ENCODE peak calls at places on chromosomes 11 and 22, in four cellular contexts. F is foreskin fibroblast, J is body of pancreas, B is K562. O is an unnamed sample.
A peak's percentile ranks its signal among the peaks of the same experiment; 100 is the strongest.

GRCh38 chr11:13538044-13538443 is 42.2 kb upstream of the PTH start:
- DNase-seq in J (no peak), F (no peak), B (no peak), O (no peak)

GRCh38 chr11:132576706-132577105 is 955.6 kb downstream of the OPCML start:
- DNase-seq in J (no peak), B (no peak), F (peak; percentile 71), O (peak; percentile 91)

GRCh38 chr11:82003671-82004148 is 730.0 kb downstream of the FAM181B start:
- DNase-seq in B (no peak), F (no peak), J (peak; percentile 17), O (peak; percentile 39)

GRCh38 chr11:92979176-92979575 is 9.7 kb downstream of the MTNR1B start:
- DNase-seq in B (peak; percentile 2), F (no peak), J (no peak), O (no peak)

GRCh38 chr11:69444381-69445130 is 36.9 kb upstream of the LINC01488 start:
- DNase-seq in B (peak; percentile 84), J (peak; percentile 52), F (peak; percentile 86), O (peak; percentile 97)

GRCh38 chr11:117834838-117835443 is 10.4 kb upstream of the FXYD2 start:
- DNase-seq in J (no peak), B (no peak), F (no peak), O (no peak)

GRCh38 chr11:128399186-128399585 is 188.2 kb downstream of the ETS1 start:
- DNase-seq in J (no peak), B (no peak), F (peak; percentile 84), O (peak; percentile 56)

GRCh38 chr11:122804161-122804560 is 34.1 kb upstream of the CRTAM start:
- DNase-seq in B (no peak), F (no peak), J (no peak), O (peak; percentile 87)

GRCh38 chr11:8127442-8127841 is 41.4 kb downstream of the RIC3 start:
- DNase-seq in J (no peak), F (no peak), B (no peak), O (no peak)

GRCh38 chr11:104781037-104781436 is 117.2 kb downstream of the CASP12 start:
- DNase-seq in B (no peak), J (no peak), F (no peak), O (no peak)

GRCh38 chr22:28585324-28585723 is 94.3 kb downstream of the TTC28 start:
- DNase-seq in F (no peak), J (no peak), B (no peak), O (no peak)

GRCh38 chr11:78725200-78725599 is 150.5 kb upstream of the NARS2 start:
- DNase-seq in J (no peak), F (no peak), B (no peak), O (no peak)

GRCh38 chr22:23380230-23380573 is 199.9 kb downstream of the IGLL1 start:
- DNase-seq in B (no peak), F (no peak), J (no peak), O (no peak)

GRCh38 chr11:61516675-61517516 is 8.3 kb downstream of the LRRC10B start:
- DNase-seq in J (peak; percentile 48), B (peak; percentile 86), F (no peak), O (peak; percentile 28)

GRCh38 chr11:88357323-88358039 is 19.9 kb upstream of the CTSC start:
- DNase-seq in B (peak; percentile 42), J (no peak), F (no peak), O (peak; percentile 83)

GRCh38 chr11:34674038-34674437 is 53.1 kb downstream of the EHF start:
- DNase-seq in B (no peak), J (no peak), F (no peak), O (no peak)

GRCh38 chr11:47467372-47467771 is 18.4 kb upstream of the RAPSN start:
- DNase-seq in J (peak; percentile 52), F (no peak), B (no peak), O (no peak)

GRCh38 chr11:95296621-95297025 is 65.6 kb upstream of the SESN3 start:
- DNase-seq in J (no peak), B (no peak), F (no peak), O (no peak)

GRCh38 chr11:129803533-129803932 is 12.1 kb upstream of the TMEM45B start:
- DNase-seq in J (no peak), B (no peak), F (no peak), O (no peak)

GRCh38 chr11:76291576-76292526 is 85.5 kb upstream of the WNT11 start:
- DNase-seq in J (no peak), B (peak; percentile 39), F (no peak), O (no peak)

GRCh38 chr11:124865902-124866851 is 945 bp downstream of the ROBO3 start:
- DNase-seq in J (peak; percentile 59), B (peak; percentile 85), F (no peak), O (peak; percentile 41)

GRCh38 chr11:14673824-14674432 is 30.3 kb downstream of the PDE3B start:
- DNase-seq in B (no peak), J (no peak), F (peak; percentile 24), O (no peak)

GRCh38 chr11:104325093-104325492 is 161.1 kb upstream of the PDGFD start:
- DNase-seq in F (no peak), B (no peak), J (no peak), O (no peak)

GRCh38 chr11:1959786-1960185 is 12.7 kb downstream of the MRPL23 start:
- DNase-seq in J (no peak), B (no peak), F (no peak), O (no peak)

GRCh38 chr11:27963370-27963769 is 144.6 kb downstream of the KIF18A start:
- DNase-seq in F (no peak), J (no peak), B (no peak), O (no peak)

GRCh38 chr22:32622004-32622761 is 147.6 kb downstream of the FBXO7 start:
- DNase-seq in J (peak; percentile 18), F (peak; percentile 78), B (no peak), O (peak; percentile 13)

GRCh38 chr11:70005107-70005818 is 72.9 kb upstream of the ANO1 start:
- DNase-seq in B (no peak), J (no peak), F (peak; percentile 45), O (peak; percentile 12)

GRCh38 chr11:67293090-67293489 is 4.0 kb downstream of the ANKRD13D start:
- DNase-seq in B (no peak), J (no peak), F (peak; percentile 61), O (peak; percentile 64)

GRCh38 chr11:44324787-44325525 is 15.0 kb upstream of the ALX4 start:
- DNase-seq in J (no peak), B (no peak), F (no peak), O (no peak)

GRCh38 chr11:7278314-7278917 is 26.7 kb downstream of the SYT9 start:
- DNase-seq in F (peak; percentile 17), J (peak; percentile 34), B (peak; percentile 43), O (peak; percentile 58)

GRCh38 chr11:26186389-26186788 is 145.5 kb upstream of the ANO3 start:
- DNase-seq in B (no peak), J (no peak), F (no peak), O (no peak)

GRCh38 chr11:96744697-96745096 is 354.9 kb downstream of the JRKL start:
- DNase-seq in J (no peak), F (no peak), B (no peak), O (peak; percentile 15)

GRCh38 chr22:47375621-47376321 is 613.3 kb downstream of the TBC1D22A start:
- DNase-seq in F (no peak), J (no peak), B (no peak), O (no peak)

GRCh38 chr11:21205205-21205604 is 535.8 kb downstream of the NELL1 start:
- DNase-seq in B (no peak), F (no peak), J (no peak), O (no peak)

GRCh38 chr22:48844096-48844675 is 983.5 kb downstream of the BRD1 start:
- DNase-seq in B (no peak), J (no peak), F (no peak), O (no peak)
- H3K4me3 ChIP-seq in B (no peak overlapping the region), J (no peak overlapping the region), F (no peak overlapping the region), O (no peak overlapping the region)

GRCh38 chr11:66267379-66268209 is 845 bp upstream of the RAB1B start:
- DNase-seq in F (peak; percentile 87), B (peak; percentile 91), J (peak; percentile 84), O (peak; percentile 93)

GRCh38 chr11:66265531-66266377 is 2.7 kb upstream of the RAB1B start:
- DNase-seq in B (no peak), F (no peak), J (no peak), O (no peak)

GRCh38 chr11:66266378-66267038 is 1.9 kb upstream of the RAB1B start:
- DNase-seq in J (no peak), B (no peak), F (no peak), O (no peak)

GRCh38 chr11:66268210-66268952 is at the start of gene RAB1B:
- DNase-seq in B (peak; percentile 91), F (peak; percentile 99), J (peak; percentile 100), O (peak; percentile 100)

DNA sequence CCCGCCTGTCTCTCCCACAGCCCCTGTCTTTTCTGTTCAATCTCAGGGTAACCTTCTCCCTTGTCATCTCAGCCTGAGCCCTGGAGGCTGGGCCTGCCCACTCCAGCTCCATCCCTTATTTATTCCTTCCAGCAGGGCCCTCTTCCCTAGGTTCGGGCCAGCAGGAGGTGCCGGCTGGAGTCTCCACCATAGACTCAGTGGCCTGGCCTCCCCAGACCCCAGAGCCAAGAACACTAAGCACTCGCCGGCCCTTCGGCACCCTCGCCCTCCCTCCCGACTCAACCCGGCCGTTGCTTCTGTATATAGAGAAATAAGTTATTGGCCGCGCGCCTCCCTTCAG is 1.4 kb upstream of the RAB1B start:
- DNase-seq in J (no peak), B (no peak), F (no peak), O (no peak)
- TF ChIP-seq CTCF in J (no peak), B (no peak), F (no peak), O (no peak)

DNA sequence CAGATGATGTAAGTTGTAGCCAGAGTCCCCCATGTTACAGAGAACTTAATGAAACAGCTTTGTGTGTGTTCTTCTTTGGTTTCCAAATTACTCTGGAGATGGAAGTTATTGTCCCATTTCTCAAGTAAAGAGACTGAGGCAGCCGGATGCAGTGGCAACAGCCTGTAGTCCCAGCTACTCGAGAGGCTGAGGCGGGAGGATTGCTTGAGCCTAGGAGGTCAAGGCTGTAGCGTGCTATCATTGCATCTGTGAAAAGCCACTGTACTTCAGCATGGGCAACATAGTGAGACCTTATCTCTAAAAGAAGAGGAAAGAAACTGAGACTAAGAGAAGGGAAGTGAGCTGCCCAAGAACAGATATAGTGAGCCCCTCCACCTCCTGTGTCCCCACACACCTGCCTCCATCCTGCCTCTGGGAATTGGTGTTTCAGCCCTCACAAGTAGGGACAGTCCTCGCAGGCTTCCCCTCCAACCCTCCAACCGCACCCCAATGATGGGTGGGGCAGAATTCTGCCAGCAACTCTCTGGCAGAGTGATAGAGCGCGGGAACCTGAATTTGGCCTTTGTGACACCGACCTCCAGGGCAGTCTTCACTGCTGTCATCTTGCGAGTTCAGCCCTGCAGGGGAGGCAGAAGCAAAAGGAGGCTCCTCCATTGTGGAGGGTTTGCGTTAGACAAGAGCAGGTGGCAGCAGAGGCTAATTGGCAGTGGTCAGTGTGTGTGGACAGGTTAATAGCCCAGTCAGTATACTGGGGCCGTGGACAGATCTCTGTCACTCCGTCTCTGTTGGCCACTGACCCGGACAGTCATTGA is 1.6 kb downstream of the PDXP start:
- DNase-seq in B (no peak), F (no peak), J (no peak), O (no peak)
- H3K4me3 ChIP-seq in B (peak overlapping the region; percentile 63), F (peak overlapping the region; percentile 70), J (no peak overlapping the region), O (no peak overlapping the region)

GRCh38 chr22:39962071-39962470 is 1.9 kb downstream of the TMA7B start:
- DNase-seq in J (no peak), F (no peak), B (no peak), O (no peak)

GRCh38 chr22:39958916-39959639 is 1.1 kb upstream of the TMA7B start:
- DNase-seq in J (no peak), B (peak; percentile 27), F (no peak), O (no peak)

GRCh38 chr22:39960791-39961746 is 872 bp downstream of the TMA7B start:
- DNase-seq in B (peak; percentile 74), F (peak; percentile 95), J (peak; percentile 15), O (peak; percentile 95)

GRCh38 chr22:39958009-39958711 is 2.0 kb upstream of the TMA7B start:
- DNase-seq in J (no peak), F (no peak), B (no peak), O (no peak)

GRCh38 chr22:39959640-39960447 is at the start of gene TMA7B:
- DNase-seq in F (peak; percentile 60), B (peak; percentile 54), J (no peak), O (peak; percentile 57)
- TF ChIP-seq CTCF in F (peak; percentile 38), B (peak; percentile 37), J (no peak), O (peak; percentile 38)